ENCODE peak calls at places on chromosome 10, in ten cellular contexts. One of them, this sample, is unnamed.

GRCh38 chr10:130202984-130203617 is 66.9 kb downstream of the GLRX3 start:
- DNase-seq in sigmoid colon: no peak
- DNase-seq in CD8-positive, alpha-beta T cell: no peak
- DNase-seq in H1: no peak
- DNase-seq in Peyer's patch: no peak
- DNase-seq in transverse colon: no peak
- DNase-seq in SK-N-SH: no peak
- DNase-seq in lower lobe of right lung: no peak
- DNase-seq in colonic mucosa: no peak
- DNase-seq in esophagus squamous epithelium: no peak
- DNase-seq in this sample: no peak

GRCh38 chr10:44293842-44294241 is 91.1 kb downstream of the CXCL12 start:
- DNase-seq in colonic mucosa: no peak
- DNase-seq in SK-N-SH: no peak
- DNase-seq in lower lobe of right lung: peak
- DNase-seq in CD8-positive, alpha-beta T cell: no peak
- DNase-seq in transverse colon: peak
- DNase-seq in H1: no peak
- DNase-seq in esophagus squamous epithelium: no peak
- DNase-seq in Peyer's patch: no peak
- DNase-seq in sigmoid colon: peak
- DNase-seq in this sample: peak

GRCh38 chr10:105188737-105189463 is 547.8 kb downstream of the SORCS3 start:
- DNase-seq in H1: no peak
- DNase-seq in Peyer's patch: no peak
- DNase-seq in sigmoid colon: no peak
- DNase-seq in lower lobe of right lung: no peak
- DNase-seq in CD8-positive, alpha-beta T cell: no peak
- DNase-seq in SK-N-SH: no peak
- DNase-seq in transverse colon: no peak
- DNase-seq in esophagus squamous epithelium: no peak
- DNase-seq in colonic mucosa: no peak
- DNase-seq in this sample: no peak

GRCh38 chr10:117092386-117092785 is 45.7 kb downstream of the VAX1 start:
- DNase-seq in esophagus squamous epithelium: no peak
- DNase-seq in transverse colon: no peak
- DNase-seq in SK-N-SH: no peak
- DNase-seq in sigmoid colon: no peak
- DNase-seq in colonic mucosa: no peak
- DNase-seq in CD8-positive, alpha-beta T cell: no peak
- DNase-seq in H1: no peak
- DNase-seq in Peyer's patch: no peak
- DNase-seq in lower lobe of right lung: no peak
- DNase-seq in this sample: no peak

GRCh38 chr10:28180654-28181053 is 122.2 kb downstream of the MPP7 start:
- DNase-seq in SK-N-SH: no peak
- DNase-seq in H1: no peak
- DNase-seq in esophagus squamous epithelium: no peak
- DNase-seq in CD8-positive, alpha-beta T cell: no peak
- DNase-seq in transverse colon: no peak
- DNase-seq in sigmoid colon: no peak
- DNase-seq in colonic mucosa: no peak
- DNase-seq in Peyer's patch: no peak
- DNase-seq in lower lobe of right lung: no peak
- DNase-seq in this sample: no peak

GRCh38 chr10:13614530-13615332 is 28.0 kb downstream of the PRPF18 start:
- DNase-seq in esophagus squamous epithelium: no peak
- DNase-seq in Peyer's patch: no peak
- DNase-seq in sigmoid colon: no peak
- DNase-seq in colonic mucosa: no peak
- DNase-seq in H1: peak
- DNase-seq in lower lobe of right lung: no peak
- DNase-seq in SK-N-SH: peak
- DNase-seq in CD8-positive, alpha-beta T cell: no peak
- DNase-seq in transverse colon: no peak
- DNase-seq in this sample: peak

GRCh38 chr10:127027786-127028185 is 122.6 kb downstream of the DOCK1 start:
- DNase-seq in H1: no peak
- DNase-seq in lower lobe of right lung: no peak
- DNase-seq in esophagus squamous epithelium: no peak
- DNase-seq in sigmoid colon: no peak
- DNase-seq in SK-N-SH: no peak
- DNase-seq in Peyer's patch: no peak
- DNase-seq in CD8-positive, alpha-beta T cell: no peak
- DNase-seq in transverse colon: no peak
- DNase-seq in colonic mucosa: no peak
- DNase-seq in this sample: no peak

GRCh38 chr10:132959296-132959961 is 17.1 kb upstream of the CFAP46 start:
- DNase-seq in colonic mucosa: no peak
- DNase-seq in SK-N-SH: peak
- DNase-seq in transverse colon: no peak
- DNase-seq in esophagus squamous epithelium: no peak
- DNase-seq in Peyer's patch: peak
- DNase-seq in sigmoid colon: no peak
- DNase-seq in H1: no peak
- DNase-seq in CD8-positive, alpha-beta T cell: no peak
- DNase-seq in lower lobe of right lung: no peak
- DNase-seq in this sample: no peak

DNA sequence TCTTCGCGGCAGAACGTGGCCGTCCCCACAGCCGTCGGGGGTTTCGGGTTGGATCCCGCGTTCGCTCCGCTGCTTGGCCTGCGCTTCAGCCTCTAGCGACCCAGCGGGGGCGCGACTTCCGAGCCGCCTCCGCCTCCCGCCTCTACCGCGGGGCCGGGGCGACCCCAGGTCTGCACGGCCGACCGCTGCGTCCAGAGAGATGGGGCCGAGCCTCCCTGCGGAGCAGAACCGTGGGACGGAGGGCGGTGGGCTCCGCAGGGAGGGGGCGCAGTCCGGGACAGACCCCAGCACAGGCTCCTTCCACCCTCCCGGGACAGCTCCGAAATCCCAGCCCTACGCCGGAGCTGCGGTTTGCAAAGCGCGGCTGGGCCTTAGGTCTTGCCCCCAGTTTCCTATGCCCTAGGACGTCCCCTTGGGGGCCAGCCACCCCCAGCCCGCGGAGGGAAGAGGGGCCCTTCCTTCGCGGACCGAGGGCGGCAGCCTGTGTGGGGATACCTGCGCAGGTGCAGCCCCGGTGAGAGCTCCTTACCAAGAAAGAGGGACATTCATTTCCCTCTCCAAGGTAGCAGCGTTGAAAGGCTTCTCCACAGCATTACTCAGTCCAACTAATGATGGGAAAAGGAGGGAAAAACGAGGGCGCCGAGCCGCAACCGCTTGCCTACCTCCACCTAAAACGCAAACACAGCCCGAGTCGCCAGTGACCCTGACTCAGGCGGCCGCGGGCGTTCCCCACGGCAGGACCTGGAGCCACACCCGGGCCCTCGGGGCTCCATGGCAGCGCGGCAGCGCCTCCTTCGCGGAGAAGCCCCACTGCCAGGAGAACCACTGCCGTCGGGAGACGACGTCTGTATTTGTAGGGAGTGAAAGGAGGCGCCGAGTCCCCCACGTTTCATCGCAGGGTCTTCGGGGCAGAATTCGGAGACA is 115.7 kb downstream of the BMS1 start:
- DNase-seq in esophagus squamous epithelium: no peak
- DNase-seq in transverse colon: no peak
- DNase-seq in H1: no peak
- DNase-seq in SK-N-SH: no peak
- DNase-seq in colonic mucosa: no peak
- DNase-seq in sigmoid colon: no peak
- DNase-seq in CD8-positive, alpha-beta T cell: no peak
- DNase-seq in lower lobe of right lung: no peak
- DNase-seq in Peyer's patch: no peak
- DNase-seq in this sample: no peak
- H3K4me3 ChIP-seq in esophagus squamous epithelium: no peak
- H3K4me3 ChIP-seq in transverse colon: no peak
- H3K4me3 ChIP-seq in H1: no peak
- H3K4me3 ChIP-seq in SK-N-SH: no peak
- H3K4me3 ChIP-seq in colonic mucosa: no peak
- H3K4me3 ChIP-seq in sigmoid colon: no peak
- H3K4me3 ChIP-seq in CD8-positive, alpha-beta T cell: no peak
- H3K4me3 ChIP-seq in lower lobe of right lung: no peak
- H3K4me3 ChIP-seq in Peyer's patch: no peak
- H3K4me3 ChIP-seq in this sample: no peak

GRCh38 chr10:69318997-69319727 is 40.9 kb downstream of the HK1 start:
- DNase-seq in CD8-positive, alpha-beta T cell: peak
- DNase-seq in H1: no peak
- DNase-seq in esophagus squamous epithelium: no peak
- DNase-seq in SK-N-SH: peak
- DNase-seq in sigmoid colon: peak
- DNase-seq in colonic mucosa: peak
- DNase-seq in Peyer's patch: peak
- DNase-seq in transverse colon: peak
- DNase-seq in lower lobe of right lung: peak
- DNase-seq in this sample: peak
- H3K4me3 ChIP-seq in CD8-positive, alpha-beta T cell: peak
- H3K4me3 ChIP-seq in H1: peak
- H3K4me3 ChIP-seq in esophagus squamous epithelium: peak
- H3K4me3 ChIP-seq in SK-N-SH: peak
- H3K4me3 ChIP-seq in sigmoid colon: peak
- H3K4me3 ChIP-seq in colonic mucosa: peak
- H3K4me3 ChIP-seq in Peyer's patch: peak
- H3K4me3 ChIP-seq in transverse colon: peak
- H3K4me3 ChIP-seq in lower lobe of right lung: peak
- H3K4me3 ChIP-seq in this sample: peak

GRCh38 chr10:106525871-106526270 is 638.6 kb downstream of the SORCS1 start:
- DNase-seq in SK-N-SH: no peak
- DNase-seq in H1: no peak
- DNase-seq in colonic mucosa: no peak
- DNase-seq in esophagus squamous epithelium: no peak
- DNase-seq in sigmoid colon: no peak
- DNase-seq in CD8-positive, alpha-beta T cell: no peak
- DNase-seq in lower lobe of right lung: no peak
- DNase-seq in transverse colon: no peak
- DNase-seq in Peyer's patch: no peak
- DNase-seq in this sample: no peak

GRCh38 chr10:106515206-106515790 is 649.2 kb downstream of the SORCS1 start:
- DNase-seq in transverse colon: no peak
- DNase-seq in SK-N-SH: no peak
- DNase-seq in lower lobe of right lung: no peak
- DNase-seq in CD8-positive, alpha-beta T cell: no peak
- DNase-seq in colonic mucosa: no peak
- DNase-seq in H1: no peak
- DNase-seq in sigmoid colon: no peak
- DNase-seq in Peyer's patch: no peak
- DNase-seq in esophagus squamous epithelium: no peak
- DNase-seq in this sample: no peak

GRCh38 chr10:106519376-106520035 is 645.0 kb downstream of the SORCS1 start:
- DNase-seq in sigmoid colon: no peak
- DNase-seq in H1: no peak
- DNase-seq in Peyer's patch: no peak
- DNase-seq in esophagus squamous epithelium: no peak
- DNase-seq in SK-N-SH: no peak
- DNase-seq in colonic mucosa: no peak
- DNase-seq in transverse colon: no peak
- DNase-seq in CD8-positive, alpha-beta T cell: no peak
- DNase-seq in lower lobe of right lung: no peak
- DNase-seq in this sample: no peak

DNA sequence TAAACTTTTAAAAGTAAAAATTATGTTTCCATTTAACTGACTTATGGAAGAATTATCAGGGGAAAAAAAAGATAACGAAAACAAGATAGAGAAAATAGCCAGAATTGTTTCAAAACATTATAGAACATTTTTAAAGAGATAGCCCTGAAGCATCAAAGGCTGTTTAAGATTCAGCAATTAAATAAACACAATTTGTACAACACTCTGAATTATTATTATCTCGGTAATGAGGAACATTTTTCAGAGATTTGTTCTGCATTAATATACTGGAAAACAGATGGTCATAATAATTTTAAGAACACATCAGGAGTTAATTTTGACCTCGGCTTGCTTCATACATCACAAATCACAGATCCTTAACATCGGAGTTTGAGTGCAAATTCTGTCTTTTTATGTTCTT is 643.8 kb downstream of the SORCS1 start:
- DNase-seq in CD8-positive, alpha-beta T cell: no peak
- DNase-seq in colonic mucosa: no peak
- DNase-seq in H1: no peak
- DNase-seq in SK-N-SH: peak
- DNase-seq in sigmoid colon: no peak
- DNase-seq in esophagus squamous epithelium: no peak
- DNase-seq in lower lobe of right lung: no peak
- DNase-seq in Peyer's patch: no peak
- DNase-seq in transverse colon: no peak
- DNase-seq in this sample: no peak
- H3K4me3 ChIP-seq in CD8-positive, alpha-beta T cell: no peak
- H3K4me3 ChIP-seq in colonic mucosa: no peak
- H3K4me3 ChIP-seq in H1: no peak
- H3K4me3 ChIP-seq in SK-N-SH: no peak
- H3K4me3 ChIP-seq in sigmoid colon: no peak
- H3K4me3 ChIP-seq in esophagus squamous epithelium: no peak
- H3K4me3 ChIP-seq in lower lobe of right lung: no peak
- H3K4me3 ChIP-seq in Peyer's patch: no peak
- H3K4me3 ChIP-seq in transverse colon: no peak
- H3K4me3 ChIP-seq in this sample: no peak

GRCh38 chr10:103186128-103186527 is 6.9 kb downstream of the NT5C2 start:
- DNase-seq in colonic mucosa: peak
- DNase-seq in transverse colon: no peak
- DNase-seq in esophagus squamous epithelium: no peak
- DNase-seq in lower lobe of right lung: no peak
- DNase-seq in sigmoid colon: no peak
- DNase-seq in SK-N-SH: no peak
- DNase-seq in Peyer's patch: no peak
- DNase-seq in H1: no peak
- DNase-seq in CD8-positive, alpha-beta T cell: no peak
- DNase-seq in this sample: peak

GRCh38 chr10:103181244-103181643 is 11.8 kb downstream of the NT5C2 start:
- DNase-seq in CD8-positive, alpha-beta T cell: no peak
- DNase-seq in lower lobe of right lung: no peak
- DNase-seq in sigmoid colon: no peak
- DNase-seq in Peyer's patch: no peak
- DNase-seq in colonic mucosa: peak
- DNase-seq in H1: peak
- DNase-seq in esophagus squamous epithelium: no peak
- DNase-seq in transverse colon: no peak
- DNase-seq in SK-N-SH: no peak
- DNase-seq in this sample: no peak

GRCh38 chr10:103188853-103189252 is 4.2 kb downstream of the NT5C2 start:
- DNase-seq in transverse colon: no peak
- DNase-seq in Peyer's patch: no peak
- DNase-seq in SK-N-SH: no peak
- DNase-seq in colonic mucosa: no peak
- DNase-seq in sigmoid colon: no peak
- DNase-seq in H1: no peak
- DNase-seq in lower lobe of right lung: no peak
- DNase-seq in CD8-positive, alpha-beta T cell: no peak
- DNase-seq in esophagus squamous epithelium: no peak
- DNase-seq in this sample: no peak

GRCh38 chr10:103180491-103180890 is 12.6 kb downstream of the NT5C2 start:
- DNase-seq in esophagus squamous epithelium: no peak
- DNase-seq in CD8-positive, alpha-beta T cell: no peak
- DNase-seq in SK-N-SH: no peak
- DNase-seq in H1: no peak
- DNase-seq in sigmoid colon: no peak
- DNase-seq in colonic mucosa: peak
- DNase-seq in Peyer's patch: no peak
- DNase-seq in transverse colon: no peak
- DNase-seq in lower lobe of right lung: no peak
- DNase-seq in this sample: no peak

GRCh38 chr10:103184615-103185014 is 8.5 kb downstream of the NT5C2 start:
- DNase-seq in Peyer's patch: no peak
- DNase-seq in colonic mucosa: no peak
- DNase-seq in CD8-positive, alpha-beta T cell: no peak
- DNase-seq in SK-N-SH: no peak
- DNase-seq in esophagus squamous epithelium: no peak
- DNase-seq in sigmoid colon: no peak
- DNase-seq in lower lobe of right lung: no peak
- DNase-seq in transverse colon: no peak
- DNase-seq in H1: no peak
- DNase-seq in this sample: no peak
- H3K4me3 ChIP-seq in Peyer's patch: no peak
- H3K4me3 ChIP-seq in colonic mucosa: no peak
- H3K4me3 ChIP-seq in CD8-positive, alpha-beta T cell: no peak
- H3K4me3 ChIP-seq in SK-N-SH: no peak
- H3K4me3 ChIP-seq in esophagus squamous epithelium: peak
- H3K4me3 ChIP-seq in sigmoid colon: no peak
- H3K4me3 ChIP-seq in lower lobe of right lung: no peak
- H3K4me3 ChIP-seq in transverse colon: no peak
- H3K4me3 ChIP-seq in H1: no peak
- H3K4me3 ChIP-seq in this sample: no peak

This sample was measured in mesenchymal stem cell.